ENCODE peak calls at places on chromosomes 3 and 15, in four cellular contexts. O is effector CD4-positive, alpha-beta T cell; Z is lower leg skin; L is spleen. D is an unnamed sample.

GRCh38 chr3:72328755-72329154 is 519.5 kb downstream of the SHQ1 start:
- DNase-seq in O (no peak), L (no peak), Z (no peak), D (no peak)

GRCh38 chr15:77819271-77819806 is 186.6 kb upstream of the LINGO1 start:
- DNase-seq in O (no peak), Z (no peak), L (no peak), D (no peak)

GRCh38 chr15:40815042-40815678 is 7.9 kb upstream of the DNAJC17 start:
- DNase-seq in L (no peak), O (no peak), Z (no peak), D (no peak)

GRCh38 chr15:97909291-97909891 is 51.1 kb upstream of the ARRDC4 start:
- DNase-seq in L (peak), Z (peak), O (peak), D (peak)

GRCh38 chr3:152968388-152969024 is 133.6 kb downstream of the P2RY1 start:
- DNase-seq in L (no peak), Z (no peak), O (no peak), D (no peak)

GRCh38 chr3:69250014-69250413 is 127.6 kb upstream of the LMOD3 start:
- DNase-seq in O (peak), Z (no peak), L (no peak), D (no peak)

GRCh38 chr3:62837145-62837787 is 38.0 kb downstream of the CADPS start:
- DNase-seq in O (no peak), L (no peak), Z (no peak), D (no peak)

GRCh38 chr3:16119887-16120286 is 54.6 kb upstream of the GALNT15 start:
- DNase-seq in O (no peak), L (no peak), Z (no peak), D (no peak)

GRCh38 chr15:71635735-71636134 is 174.6 kb upstream of the NR2E3 start:
- DNase-seq in O (no peak), L (no peak), Z (no peak), D (no peak)

D was measured in type B pancreatic cell.